ENCODE peak calls at places on chromosomes 7 and 10, in nine cellular contexts. C is GM23248; P is naive thymus-derived CD8-positive, alpha-beta T cell; B is GM03348; Q is GM20000; A is pons; Y is activated naive CD8-positive, alpha-beta T cell treated with anti-CD3 and anti-CD28 coated beads, Interleukin-2, amount 50 U/mL, for 24 hours; I is NCI-H1105; M is renal cortical epithelial cell. J is an unnamed sample.

GRCh38 chr10:48777056-48777455 is 92.4 kb downstream of the WDFY4 start:
- DNase-seq in C (no peak), I (no peak), P (no peak), Y (no peak), A (no peak), Q (no peak), M (no peak), B (no peak), J (no peak)

GRCh38 chr7:20112646-20113045 is 104.5 kb downstream of the MACC1 start:
- DNase-seq in I (no peak), B (no peak), P (no peak), A (peak; percentile 5), C (no peak), Y (no peak), M (no peak), Q (no peak), J (no peak)

GRCh38 chr7:90242369-90243168 is 2.4 kb upstream of the CFAP69 start:
- DNase-seq in M (no peak), A (no peak), Y (no peak), B (no peak), Q (peak; percentile 61), C (no peak), P (no peak), I (no peak), J (no peak)

GRCh38 chr10:78267070-78267469 is 233.4 kb downstream of the RPS24 start:
- DNase-seq in P (no peak), C (no peak), I (no peak), A (no peak), Q (no peak), B (peak; percentile 67), Y (no peak), M (no peak), J (no peak)

GRCh38 chr7:35370694-35371093 is 116.8 kb upstream of the TBX20 start:
- DNase-seq in Y (no peak), M (no peak), P (no peak), Q (no peak), C (no peak), B (no peak), A (no peak), I (no peak), J (no peak)

GRCh38 chr10:93796167-93796566 is 38.4 kb downstream of the LGI1 start:
- DNase-seq in Q (no peak), M (no peak), P (no peak), C (no peak), A (no peak), I (no peak), Y (no peak), B (no peak), J (no peak)

GRCh38 chr7:87510430-87510875 is 35.0 kb upstream of the ABCB4 start:
- DNase-seq in C (peak; percentile 14), I (peak; percentile 44), A (no peak), Q (no peak), M (no peak), P (no peak), B (no peak), Y (no peak), J (peak; percentile 40)

GRCh38 chr7:47792521-47793121 is 155.6 kb downstream of the PKD1L1 start:
- DNase-seq in Q (no peak), A (peak; percentile 28), M (peak; percentile 37), C (peak; percentile 25), P (no peak), Y (no peak), I (no peak), B (no peak), J (no peak)

GRCh38 chr10:116836087-116836486 is 13.2 kb upstream of the ENO4 start:
- DNase-seq in M (no peak), P (no peak), A (no peak), C (no peak), Q (no peak), Y (no peak), B (no peak), I (no peak), J (peak; percentile 55)

GRCh38 chr7:56175784-56176183 is 59.6 kb upstream of the NUPR2 start:
- DNase-seq in M (no peak), P (no peak), I (no peak), Y (no peak), Q (no peak), B (no peak), C (peak; percentile 26), A (no peak), J (no peak)

GRCh38 chr10:74249865-74250264 is 98.8 kb downstream of the ADK start:
- DNase-seq in A (no peak), I (no peak), Y (no peak), C (peak; percentile 55), M (no peak), Q (no peak), P (no peak), B (no peak), J (no peak)

GRCh38 chr7:84510501-84510900 is 315.9 kb upstream of the SEMA3A start:
- DNase-seq in Q (no peak), Y (no peak), P (no peak), A (no peak), M (peak; percentile 16), C (peak; percentile 60), B (peak; percentile 41), I (no peak), J (no peak)

GRCh38 chr7:151637781-151638261 is 118.1 kb upstream of the RHEB start:
- DNase-seq in M (no peak), C (no peak), I (no peak), Y (no peak), A (no peak), B (no peak), P (no peak), Q (no peak), J (no peak)

GRCh38 chr10:11578802-11579255 is 32.6 kb downstream of the USP6NL start:
- DNase-seq in Y (peak; percentile 61), B (no peak), I (no peak), Q (peak; percentile 24), A (no peak), C (no peak), P (no peak), M (peak; percentile 54), J (no peak)

GRCh38 chr10:13732485-13732884 is 145.7 kb downstream of the PRPF18 start:
- DNase-seq in M (no peak), I (peak; percentile 7), B (no peak), A (no peak), P (no peak), Q (no peak), Y (no peak), C (no peak), J (peak; percentile 62)

GRCh38 chr10:29600067-29600466 is 34.7 kb downstream of the SVIL start:
- DNase-seq in B (no peak), C (peak; percentile 65), Y (no peak), M (peak; percentile 36), Q (no peak), A (no peak), I (no peak), P (no peak), J (no peak)

J was measured in retina.